ENCODE peak calls at places on chromosome 12, in six cellular contexts. U is activated CD4-positive, alpha-beta T cell treated with anti-CD3 and anti-CD28 coated beads, Interleukin-2, amount 50 U/mL, for 1 hour; L is DMS 273 treated with DMSO at 0.1 percent for 48 hours; B is AG04449; F is NCI-H524 treated with DMSO at 0.1 percent for 48 hours; K is activated naive CD4-positive, alpha-beta T cell treated with anti-CD3 and anti-CD28 coated beads for 36 hours. C is an unnamed sample.

GRCh38 chr12:26630546-26631027 is 202.4 kb downstream of the ITPR2 start:
- DNase-seq in B (peak), F (no peak), U (no peak), K (no peak), L (no peak), C (no peak)

GRCh38 chr12:68899251-68899771 is 33.7 kb downstream of the CPM start:
- DNase-seq in B (peak), K (no peak), F (no peak), L (no peak), U (no peak), C (no peak)

GRCh38 chr12:25585021-25585523 is 32.0 kb upstream of the LMNTD1 start:
- DNase-seq in L (no peak), U (no peak), B (peak), F (no peak), K (no peak), C (peak)

GRCh38 chr12:67804168-67804567 is 155.6 kb downstream of the DYRK2 start:
- DNase-seq in K (peak), B (no peak), U (peak), L (no peak), F (no peak), C (no peak)

GRCh38 chr12:121357331-121357730 is 5.1 kb upstream of the ANAPC5 start:
- DNase-seq in F (no peak), B (no peak), L (no peak), U (no peak), K (no peak), C (no peak)

GRCh38 chr12:130969223-130969622 is 15.5 kb downstream of the ADGRD1 start:
- DNase-seq in F (no peak), U (no peak), L (no peak), K (no peak), B (no peak), C (no peak)

GRCh38 chr12:40325349-40325960 is 100.7 kb downstream of the LRRK2 start:
- DNase-seq in K (no peak), L (peak), B (no peak), U (no peak), F (peak), C (no peak)

GRCh38 chr12:5171701-5172100 is 128.0 kb downstream of the KCNA5 start:
- DNase-seq in B (no peak), K (peak), L (no peak), F (no peak), U (no peak), C (no peak)

GRCh38 chr12:10607885-10608458 is 5.4 kb downstream of the MAGOHB start:
- DNase-seq in F (no peak), K (peak), U (peak), B (no peak), L (no peak), C (no peak)

GRCh38 chr12:12835378-12836145 is 22.4 kb downstream of the DDX47 start:
- DNase-seq in B (no peak), U (no peak), K (no peak), L (no peak), F (no peak), C (no peak)

GRCh38 chr12:52871291-52871961 is 22.6 kb upstream of the KRT78 start:
- DNase-seq in L (no peak), U (no peak), K (no peak), F (no peak), B (peak), C (peak)

GRCh38 chr12:56230449-56231183 is 765 bp downstream of the SLC39A5 start:
- DNase-seq in F (no peak), K (no peak), L (no peak), B (no peak), U (no peak), C (no peak)

GRCh38 chr12:29552324-29552927 is 54.9 kb upstream of the OVCH1 start:
- DNase-seq in U (peak), L (peak), B (no peak), K (peak), F (no peak), C (peak)

GRCh38 chr12:50888666-50889065 is 45.9 kb downstream of the TMPRSS12 start:
- DNase-seq in B (no peak), K (no peak), F (no peak), U (no peak), L (no peak), C (no peak)

GRCh38 chr12:6605425-6606330 is 1.5 kb downstream of the CHD4 start:
- DNase-seq in K (peak), L (no peak), B (no peak), U (peak), F (no peak), C (no peak)

GRCh38 chr12:98352835-98353234 is 162.6 kb upstream of the TMPO start:
- DNase-seq in L (no peak), U (no peak), B (no peak), F (no peak), K (no peak), C (no peak)

GRCh38 chr12:123671876-123672275 is 963 bp downstream of the TCTN2 start:
- DNase-seq in L (no peak), F (no peak), U (no peak), K (no peak), B (no peak), C (no peak)

GRCh38 chr12:65998536-65999530 is 131.7 kb downstream of the LLPH start:
- DNase-seq in L (no peak), B (no peak), K (no peak), F (no peak), U (no peak), C (no peak)

GRCh38 chr12:1491983-1492697 is 102.2 kb downstream of the FBXL14 start:
- DNase-seq in U (no peak), K (no peak), F (no peak), B (no peak), L (no peak), C (peak)

GRCh38 chr12:46669720-46670119 is 156.1 kb downstream of the SLC38A4 start:
- DNase-seq in F (no peak), U (no peak), L (no peak), B (no peak), K (no peak), C (no peak)

GRCh38 chr12:32089156-32089950 is 17.3 kb upstream of the BICD1 start:
- DNase-seq in U (no peak), L (no peak), B (no peak), F (no peak), K (no peak), C (no peak)

GRCh38 chr12:112559784-112560183 is 141.0 kb downstream of the PTPN11 start:
- DNase-seq in K (no peak), F (no peak), L (no peak), U (no peak), B (no peak), C (no peak)

GRCh38 chr12:31599053-31599452 is 8.1 kb upstream of the DENND5B start:
- DNase-seq in K (no peak), B (no peak), U (no peak), F (no peak), L (no peak), C (no peak)

GRCh38 chr12:92551853-92552397 is 150.9 kb upstream of the PLEKHG7 start:
- DNase-seq in L (no peak), U (no peak), F (no peak), B (no peak), K (peak), C (no peak)

GRCh38 chr12:79407671-79408622 is 282.8 kb downstream of the PAWR start:
- DNase-seq in B (peak), U (no peak), K (peak), L (peak), F (no peak), C (no peak)

GRCh38 chr12:2834581-2835491 is at the start of gene NRIP2:
- DNase-seq in F (no peak), K (no peak), B (no peak), U (no peak), L (no peak), C (no peak)

GRCh38 chr12:69457433-69457832 is 12.8 kb upstream of the FRS2 start:
- DNase-seq in F (no peak), U (no peak), L (no peak), B (no peak), K (no peak), C (no peak)

GRCh38 chr12:86331457-86331856 is 75.3 kb upstream of the MGAT4C start:
- DNase-seq in L (no peak), K (no peak), F (no peak), U (no peak), B (no peak), C (no peak)

GRCh38 chr12:121990692-121991603 is 30.7 kb upstream of the BCL7A start:
- DNase-seq in F (peak), B (no peak), K (peak), L (no peak), U (no peak), C (no peak)

C was measured in right atrium auricular region.